ENCODE peak calls at places on chromosomes 6 and 20, in five cellular contexts. One of them, this sample, is unnamed.

GRCh38 chr20:43541214-43541613 is 17.6 kb upstream of the SGK2 start:
- DNase-seq in transverse colon: no peak
- DNase-seq in foreskin fibroblast: peak
- DNase-seq in bronchial epithelial cell: peak
- DNase-seq in heart left ventricle: no peak
- DNase-seq in this sample: peak

GRCh38 chr20:59888050-59888449 is 45.4 kb downstream of the SYCP2 start:
- DNase-seq in transverse colon: no peak
- DNase-seq in foreskin fibroblast: no peak
- DNase-seq in bronchial epithelial cell: no peak
- DNase-seq in heart left ventricle: no peak
- DNase-seq in this sample: no peak

GRCh38 chr6:23224540-23224939 is 655.2 kb downstream of the HDGFL1 start:
- DNase-seq in transverse colon: no peak
- DNase-seq in foreskin fibroblast: no peak
- DNase-seq in bronchial epithelial cell: no peak
- DNase-seq in heart left ventricle: no peak
- DNase-seq in this sample: no peak

GRCh38 chr6:66210964-66211363 is 503.9 kb upstream of the EYS start:
- DNase-seq in transverse colon: no peak
- DNase-seq in foreskin fibroblast: peak
- DNase-seq in bronchial epithelial cell: no peak
- DNase-seq in heart left ventricle: no peak
- DNase-seq in this sample: no peak

GRCh38 chr6:33824461-33825154 is 20.8 kb upstream of the MLN start:
- DNase-seq in transverse colon: peak
- DNase-seq in foreskin fibroblast: no peak
- DNase-seq in bronchial epithelial cell: peak
- DNase-seq in heart left ventricle: no peak
- DNase-seq in this sample: peak

GRCh38 chr6:161406633-161407032 is 132.8 kb upstream of the AGPAT4 start:
- DNase-seq in transverse colon: no peak
- DNase-seq in foreskin fibroblast: peak
- DNase-seq in bronchial epithelial cell: peak
- DNase-seq in heart left ventricle: no peak
- DNase-seq in this sample: peak

GRCh38 chr6:154448448-154449096 is 61.9 kb downstream of the CNKSR3 start:
- DNase-seq in transverse colon: peak
- DNase-seq in foreskin fibroblast: peak
- DNase-seq in bronchial epithelial cell: peak
- DNase-seq in heart left ventricle: no peak
- DNase-seq in this sample: peak

GRCh38 chr6:53898026-53898795 is 103.4 kb downstream of the LRRC1 start:
- DNase-seq in transverse colon: no peak
- DNase-seq in foreskin fibroblast: peak
- DNase-seq in bronchial epithelial cell: no peak
- DNase-seq in heart left ventricle: no peak
- DNase-seq in this sample: peak

GRCh38 chr6:40347571-40348011 is 239.6 kb downstream of the LRFN2 start:
- DNase-seq in transverse colon: no peak
- DNase-seq in foreskin fibroblast: no peak
- DNase-seq in bronchial epithelial cell: no peak
- DNase-seq in heart left ventricle: no peak
- DNase-seq in this sample: no peak

GRCh38 chr6:144063246-144063743 is 32.1 kb downstream of the SF3B5 start:
- DNase-seq in transverse colon: peak
- DNase-seq in foreskin fibroblast: peak
- DNase-seq in bronchial epithelial cell: no peak
- DNase-seq in heart left ventricle: no peak
- DNase-seq in this sample: no peak

GRCh38 chr6:113475392-113475791 is 381.8 kb upstream of the MARCKS start:
- DNase-seq in transverse colon: no peak
- DNase-seq in foreskin fibroblast: no peak
- DNase-seq in bronchial epithelial cell: no peak
- DNase-seq in heart left ventricle: no peak
- DNase-seq in this sample: no peak

GRCh38 chr20:35618372-35619131 is 2.9 kb downstream of the SPAG4 start:
- DNase-seq in transverse colon: no peak
- DNase-seq in foreskin fibroblast: peak
- DNase-seq in bronchial epithelial cell: peak
- DNase-seq in heart left ventricle: peak
- DNase-seq in this sample: peak

GRCh38 chr20:43959079-43959919 is 44.6 kb downstream of the TOX2 start:
- DNase-seq in transverse colon: peak
- DNase-seq in foreskin fibroblast: no peak
- DNase-seq in bronchial epithelial cell: no peak
- DNase-seq in heart left ventricle: peak
- DNase-seq in this sample: peak

GRCh38 chr6:82738773-82739172 is 326.9 kb downstream of the UBE3D start:
- DNase-seq in transverse colon: no peak
- DNase-seq in foreskin fibroblast: no peak
- DNase-seq in bronchial epithelial cell: no peak
- DNase-seq in heart left ventricle: no peak
- DNase-seq in this sample: no peak

GRCh38 chr20:45341939-45342862 is 6.0 kb downstream of the SDC4 start:
- DNase-seq in transverse colon: peak
- DNase-seq in foreskin fibroblast: peak
- DNase-seq in bronchial epithelial cell: no peak
- DNase-seq in heart left ventricle: peak
- DNase-seq in this sample: peak

GRCh38 chr6:77456531-77457248 is 6.6 kb downstream of the HTR1B start:
- DNase-seq in transverse colon: no peak
- DNase-seq in foreskin fibroblast: peak
- DNase-seq in bronchial epithelial cell: peak
- DNase-seq in heart left ventricle: peak
- DNase-seq in this sample: peak

GRCh38 chr6:160038479-160038878 is 69.6 kb downstream of the IGF2R start:
- DNase-seq in transverse colon: no peak
- DNase-seq in foreskin fibroblast: no peak
- DNase-seq in bronchial epithelial cell: no peak
- DNase-seq in heart left ventricle: no peak
- DNase-seq in this sample: no peak

GRCh38 chr6:127117979-127118504 is 429 bp upstream of the RSPO3 start:
- DNase-seq in transverse colon: no peak
- DNase-seq in foreskin fibroblast: peak
- DNase-seq in bronchial epithelial cell: no peak
- DNase-seq in heart left ventricle: no peak
- DNase-seq in this sample: peak

GRCh38 chr6:27230758-27231111 is 16.8 kb upstream of the PRSS16 start:
- DNase-seq in transverse colon: no peak
- DNase-seq in foreskin fibroblast: no peak
- DNase-seq in bronchial epithelial cell: no peak
- DNase-seq in heart left ventricle: no peak
- DNase-seq in this sample: no peak

GRCh38 chr20:52494244-52494643 is 302.7 kb upstream of the ZFP64 start:
- DNase-seq in transverse colon: no peak
- DNase-seq in foreskin fibroblast: peak
- DNase-seq in bronchial epithelial cell: peak
- DNase-seq in heart left ventricle: no peak
- DNase-seq in this sample: peak

GRCh38 chr6:128456510-128457244 is 63.7 kb downstream of the PTPRK start:
- DNase-seq in transverse colon: no peak
- DNase-seq in foreskin fibroblast: no peak
- DNase-seq in bronchial epithelial cell: no peak
- DNase-seq in heart left ventricle: no peak
- DNase-seq in this sample: no peak

GRCh38 chr6:17485181-17485580 is 91.8 kb downstream of the CAP2 start:
- DNase-seq in transverse colon: no peak
- DNase-seq in foreskin fibroblast: no peak
- DNase-seq in bronchial epithelial cell: no peak
- DNase-seq in heart left ventricle: no peak
- DNase-seq in this sample: no peak

GRCh38 chr20:48626226-48626937 is 201.4 kb downstream of the PREX1 start:
- DNase-seq in transverse colon: no peak
- DNase-seq in foreskin fibroblast: no peak
- DNase-seq in bronchial epithelial cell: no peak
- DNase-seq in heart left ventricle: peak
- DNase-seq in this sample: no peak

GRCh38 chr6:107318100-107318736 is 141.1 kb downstream of the PDSS2 start:
- DNase-seq in transverse colon: peak
- DNase-seq in foreskin fibroblast: peak
- DNase-seq in bronchial epithelial cell: peak
- DNase-seq in heart left ventricle: peak
- DNase-seq in this sample: peak

GRCh38 chr20:58403272-58403671 is 14.2 kb downstream of the VAPB start:
- DNase-seq in transverse colon: no peak
- DNase-seq in foreskin fibroblast: no peak
- DNase-seq in bronchial epithelial cell: no peak
- DNase-seq in heart left ventricle: no peak
- DNase-seq in this sample: no peak

GRCh38 chr20:35226775-35227681 is 538 bp downstream of the MMP24 start:
- DNase-seq in transverse colon: peak
- DNase-seq in foreskin fibroblast: peak
- DNase-seq in bronchial epithelial cell: peak
- DNase-seq in heart left ventricle: peak
- DNase-seq in this sample: peak

GRCh38 chr6:169230322-169230665 is 23.4 kb downstream of the THBS2 start:
- DNase-seq in transverse colon: no peak
- DNase-seq in foreskin fibroblast: no peak
- DNase-seq in bronchial epithelial cell: no peak
- DNase-seq in heart left ventricle: no peak
- DNase-seq in this sample: no peak
- H3K4me3 ChIP-seq in transverse colon: no peak
- H3K4me3 ChIP-seq in foreskin fibroblast: no peak
- H3K4me3 ChIP-seq in bronchial epithelial cell: no peak
- H3K4me3 ChIP-seq in heart left ventricle: no peak
- H3K4me3 ChIP-seq in this sample: no peak

GRCh38 chr6:162708971-162709370 is 18.6 kb downstream of the PRKN start:
- DNase-seq in transverse colon: no peak
- DNase-seq in foreskin fibroblast: no peak
- DNase-seq in bronchial epithelial cell: no peak
- DNase-seq in heart left ventricle: no peak
- DNase-seq in this sample: no peak

GRCh38 chr6:162709431-162709830 is 18.1 kb downstream of the PRKN start:
- DNase-seq in transverse colon: no peak
- DNase-seq in foreskin fibroblast: no peak
- DNase-seq in bronchial epithelial cell: no peak
- DNase-seq in heart left ventricle: no peak
- DNase-seq in this sample: no peak

GRCh38 chr6:162706236-162706635 is 21.3 kb downstream of the PRKN start:
- DNase-seq in transverse colon: peak
- DNase-seq in foreskin fibroblast: peak
- DNase-seq in bronchial epithelial cell: no peak
- DNase-seq in heart left ventricle: peak
- DNase-seq in this sample: no peak

GRCh38 chr6:162704001-162704400 is 23.6 kb downstream of the PRKN start:
- DNase-seq in transverse colon: no peak
- DNase-seq in foreskin fibroblast: no peak
- DNase-seq in bronchial epithelial cell: no peak
- DNase-seq in heart left ventricle: no peak
- DNase-seq in this sample: no peak

GRCh38 chr6:162705736-162706135 is 21.8 kb downstream of the PRKN start:
- DNase-seq in transverse colon: no peak
- DNase-seq in foreskin fibroblast: no peak
- DNase-seq in bronchial epithelial cell: no peak
- DNase-seq in heart left ventricle: no peak
- DNase-seq in this sample: no peak
- TF ChIP-seq CTCF in transverse colon: no peak
- TF ChIP-seq CTCF in foreskin fibroblast: no peak
- TF ChIP-seq CTCF in bronchial epithelial cell: no peak
- TF ChIP-seq CTCF in heart left ventricle: no peak
- TF ChIP-seq CTCF in this sample: no peak

GRCh38 chr6:26029857-26030653 is 57.2 kb upstream of the HFE start:
- DNase-seq in transverse colon: no peak
- DNase-seq in foreskin fibroblast: no peak
- DNase-seq in bronchial epithelial cell: no peak
- DNase-seq in heart left ventricle: no peak
- DNase-seq in this sample: no peak
- H3K4me3 ChIP-seq in transverse colon: no peak
- H3K4me3 ChIP-seq in foreskin fibroblast: no peak
- H3K4me3 ChIP-seq in bronchial epithelial cell: no peak
- H3K4me3 ChIP-seq in heart left ventricle: no peak
- H3K4me3 ChIP-seq in this sample: no peak

DNA sequence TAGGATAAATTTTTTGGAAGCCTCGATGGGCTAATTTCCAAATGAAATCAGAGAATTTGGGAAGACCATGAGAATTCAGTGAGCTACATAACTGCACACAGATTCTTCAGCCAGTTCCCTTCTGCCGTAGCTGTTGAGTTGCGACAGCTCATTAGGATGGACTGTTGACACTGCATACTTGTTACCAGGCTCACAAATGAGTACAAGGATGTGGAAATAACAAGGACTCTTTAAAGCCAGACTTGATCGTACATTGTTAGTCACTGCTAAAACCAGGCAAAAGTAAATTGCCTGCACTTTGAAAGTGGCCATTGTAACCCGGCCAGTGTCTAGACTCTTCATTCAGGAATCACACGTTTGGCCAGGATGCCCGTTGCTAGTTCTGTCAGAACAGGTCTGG is 37.0 kb downstream of the NDUFAF5 start:
- DNase-seq in transverse colon: no peak
- DNase-seq in foreskin fibroblast: peak
- DNase-seq in bronchial epithelial cell: peak
- DNase-seq in heart left ventricle: no peak
- DNase-seq in this sample: peak
- TF ChIP-seq CTCF in transverse colon: no peak
- TF ChIP-seq CTCF in foreskin fibroblast: no peak
- TF ChIP-seq CTCF in bronchial epithelial cell: no peak
- TF ChIP-seq CTCF in heart left ventricle: no peak
- TF ChIP-seq CTCF in this sample: no peak

GRCh38 chr20:18323705-18324104 is 35.4 kb downstream of the ZNF133 start:
- DNase-seq in transverse colon: no peak
- DNase-seq in foreskin fibroblast: no peak
- DNase-seq in bronchial epithelial cell: no peak
- DNase-seq in heart left ventricle: no peak
- DNase-seq in this sample: no peak
- H3K4me3 ChIP-seq in transverse colon: no peak
- H3K4me3 ChIP-seq in foreskin fibroblast: no peak
- H3K4me3 ChIP-seq in bronchial epithelial cell: no peak
- H3K4me3 ChIP-seq in heart left ventricle: no peak
- H3K4me3 ChIP-seq in this sample: no peak

GRCh38 chr6:157158897-157159296 is 164.4 kb downstream of the TMEM242 start:
- DNase-seq in transverse colon: no peak
- DNase-seq in foreskin fibroblast: no peak
- DNase-seq in bronchial epithelial cell: no peak
- DNase-seq in heart left ventricle: no peak
- DNase-seq in this sample: no peak
- TF ChIP-seq CTCF in transverse colon: no peak
- TF ChIP-seq CTCF in foreskin fibroblast: no peak
- TF ChIP-seq CTCF in bronchial epithelial cell: no peak
- TF ChIP-seq CTCF in heart left ventricle: no peak
- TF ChIP-seq CTCF in this sample: no peak